ENCODE peak calls at places on chromosomes 6 and 20, in five cellular contexts. E, Q, V, F and Y are unnamed samples.

GRCh38 chr6:15330174-15330934 is 84.5 kb downstream of the JARID2 start:
- DNase-seq in V (no peak), F (no peak), E (no peak), Q (no peak), Y (peak)

GRCh38 chr6:159762681-159763293 is 942 bp downstream of the ACAT2 start:
- DNase-seq in F (peak), E (peak), V (no peak), Q (no peak), Y (no peak)

GRCh38 chr6:138944412-138944811 is 43.6 kb downstream of the REPS1 start:
- DNase-seq in E (no peak), V (no peak), Q (peak), F (peak), Y (peak)

GRCh38 chr20:2804921-2805681 is 4.7 kb upstream of the CPXM1 start:
- DNase-seq in V (no peak), Q (no peak), E (no peak), F (no peak), Y (no peak)

GRCh38 chr6:134424131-134424794 is 106.4 kb upstream of the SGK1 start:
- DNase-seq in Q (no peak), V (no peak), E (no peak), F (no peak), Y (peak)

GRCh38 chr6:106939208-106939607 is 35.3 kb downstream of the CD24 start:
- DNase-seq in F (no peak), Q (no peak), V (no peak), E (no peak), Y (no peak)

GRCh38 chr20:46215913-46216707 is 92.2 kb downstream of the CDH22 start:
- DNase-seq in F (peak), E (peak), Q (peak), V (no peak), Y (peak)

GRCh38 chr20:8291873-8292272 is 159.8 kb downstream of the PLCB1 start:
- DNase-seq in Q (no peak), E (no peak), V (no peak), F (no peak), Y (no peak)

GRCh38 chr6:113936093-113936934 is 34.6 kb downstream of the HDAC2 start:
- DNase-seq in E (peak), Q (peak), F (peak), V (peak), Y (peak)

GRCh38 chr20:46850416-46850815 is 44.2 kb upstream of the EYA2 start:
- DNase-seq in Q (no peak), V (no peak), F (no peak), E (no peak), Y (no peak)

GRCh38 chr6:137451926-137452325 is 42.3 kb downstream of the OLIG3 start:
- DNase-seq in V (no peak), E (no peak), F (no peak), Q (no peak), Y (peak)

GRCh38 chr20:11502051-11502450 is 415.6 kb upstream of the BTBD3 start:
- DNase-seq in Q (no peak), E (no peak), V (no peak), F (no peak), Y (no peak)

GRCh38 chr20:15799871-15800270 is 773.4 kb downstream of the KIF16B start:
- DNase-seq in Q (no peak), V (no peak), F (no peak), E (no peak), Y (no peak)

GRCh38 chr6:45613678-45614077 is 235.9 kb upstream of the SUPT3H start:
- DNase-seq in F (no peak), V (no peak), E (no peak), Q (no peak), Y (no peak)

GRCh38 chr6:88982720-88983119 is 19.3 kb upstream of the RNGTT start:
- DNase-seq in E (peak), V (peak), F (peak), Q (peak), Y (peak)

GRCh38 chr6:22298393-22299010 is 1.7 kb upstream of the PRL start:
- DNase-seq in V (no peak), F (no peak), Q (no peak), E (no peak), Y (no peak)

GRCh38 chr20:47189060-47189459 is 167.4 kb downstream of the ZMYND8 start:
- DNase-seq in Q (no peak), V (no peak), E (no peak), F (no peak), Y (no peak)

GRCh38 chr6:11021003-11021402 is 23.1 kb downstream of the ELOVL2 start:
- DNase-seq in Q (no peak), V (no peak), E (no peak), F (no peak), Y (no peak)

GRCh38 chr20:40245829-40246228 is 443.2 kb downstream of the MAFB start:
- DNase-seq in F (no peak), V (no peak), Q (no peak), E (no peak), Y (no peak)

GRCh38 chr20:40255368-40255767 is 433.7 kb downstream of the MAFB start:
- DNase-seq in Q (no peak), F (no peak), V (no peak), E (no peak), Y (no peak)

GRCh38 chr20:40254023-40254772 is 434.8 kb downstream of the MAFB start:
- DNase-seq in Q (no peak), V (no peak), F (no peak), E (no peak), Y (no peak)

GRCh38 chr20:40249805-40250204 is 439.2 kb downstream of the MAFB start:
- DNase-seq in V (no peak), F (no peak), Q (no peak), E (no peak), Y (no peak)

GRCh38 chr20:40251284-40251932 is 437.6 kb downstream of the MAFB start:
- DNase-seq in V (no peak), E (peak), F (peak), Q (peak), Y (peak)
- TF ChIP-seq MYC in V (no peak), E (no peak), F (no peak), Q (no peak), Y (no peak)

GRCh38 chr20:59891581-59891980 is 41.9 kb downstream of the SYCP2 start:
- DNase-seq in E (no peak), Q (no peak), F (no peak), V (no peak), Y (no peak)
- H3K4me2 ChIP-seq in E (no peak), Q (no peak), F (no peak), V (peak), Y (no peak)

GRCh38 chr6:72728706-72729343 is 107.0 kb downstream of the KCNQ5 start:
- DNase-seq in V (no peak), F (no peak), Q (no peak), E (no peak), Y (no peak)
- TF ChIP-seq MAX in V (no peak), F (no peak), Q (no peak), E (no peak), Y (no peak)

DNA sequence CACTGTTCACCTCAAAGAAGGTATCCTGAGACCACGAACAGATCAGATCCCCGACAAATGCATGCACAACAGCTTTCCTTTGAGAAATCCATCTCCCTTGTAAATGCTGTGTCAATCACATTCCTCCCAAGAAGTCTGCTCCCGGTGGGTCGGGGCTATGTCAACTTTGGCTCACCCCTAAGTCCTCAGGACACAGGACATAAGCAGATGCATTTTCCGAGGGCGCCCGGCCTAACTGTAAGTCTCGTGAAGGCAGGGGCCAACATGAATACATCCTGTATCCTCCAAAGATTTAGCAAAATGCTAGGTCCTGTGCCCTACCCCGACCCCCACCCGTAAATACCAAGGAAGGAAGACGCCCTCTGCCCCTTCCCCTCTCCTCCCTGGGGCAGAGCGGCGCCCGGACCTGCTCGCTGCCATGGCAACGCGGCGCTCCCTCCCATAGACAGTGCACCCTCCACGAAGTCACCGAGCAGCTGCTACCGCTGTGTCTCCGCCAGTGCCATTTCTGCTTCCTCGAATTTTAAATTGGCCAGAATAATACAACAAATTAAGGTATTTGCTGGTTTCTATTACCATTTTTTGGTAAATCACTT is 100.4 kb downstream of the PCSK2 start:
- DNase-seq in V (no peak), F (no peak), Q (no peak), E (no peak), Y (no peak)
- TF ChIP-seq MYC in V (no peak), F (no peak), Q (no peak), E (no peak), Y (no peak)

GRCh38 chr6:121826156-121826810 is 390.8 kb downstream of the GJA1 start:
- DNase-seq in Q (peak), V (no peak), F (no peak), E (no peak), Y (peak)

GRCh38 chr6:121828567-121828966 is 393.1 kb downstream of the GJA1 start:
- DNase-seq in Q (no peak), E (no peak), V (no peak), F (no peak), Y (no peak)

DNA sequence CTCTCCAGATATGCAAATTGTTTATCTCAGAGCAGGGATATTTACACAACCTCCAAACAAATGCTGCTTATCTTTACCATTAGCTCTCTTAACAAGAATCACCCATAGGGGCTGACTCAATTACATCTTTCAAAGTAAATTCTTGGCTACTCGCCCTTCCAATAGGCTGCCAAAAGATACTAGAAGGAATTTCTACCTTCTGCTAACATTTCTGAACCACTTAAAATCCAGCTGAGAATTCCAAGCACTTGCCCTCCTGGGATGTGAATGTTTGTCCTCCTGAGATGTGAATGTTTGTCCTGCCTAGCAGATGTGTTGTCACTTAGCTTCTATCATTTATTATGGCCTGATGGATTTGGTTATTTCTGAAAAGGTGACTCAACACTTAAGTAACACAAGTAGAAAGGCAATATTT is 388.0 kb downstream of the GJA1 start:
- DNase-seq in F (no peak), Q (no peak), V (no peak), E (no peak), Y (peak)
- H3K4me2 ChIP-seq in F (no peak), Q (peak), V (no peak), E (no peak), Y (no peak)